ENCODE peak calls at places on chromosomes 2 and 18, in four cellular contexts. Z is GM12878, J is HepG2, M is K562. X is an unnamed sample.

GRCh38 chr2:154392256-154392655 is 306.2 kb upstream of the KCNJ3 start:
- DNase-seq in J (no peak), Z (peak), M (no peak), X (no peak)

GRCh38 chr18:74662622-74663021 is 65.0 kb downstream of the ZNF407 start:
- DNase-seq in J (no peak), M (no peak), Z (no peak), X (no peak)

GRCh38 chr2:84492571-84492970 is 23.7 kb upstream of the DNAH6 start:
- DNase-seq in M (no peak), Z (no peak), J (no peak), X (no peak)

GRCh38 chr2:230899287-230899686 is 25.8 kb downstream of the GPR55 start:
- DNase-seq in M (no peak), Z (no peak), J (no peak), X (no peak)

GRCh38 chr2:27622921-27623384 is 5.9 kb downstream of the CCDC121 start:
- DNase-seq in M (no peak), J (no peak), Z (no peak), X (no peak)

GRCh38 chr2:97764559-97765263 is 51.3 kb downstream of the ZAP70 start:
- DNase-seq in Z (no peak), J (no peak), M (no peak), X (no peak)

GRCh38 chr2:239688098-239688497 is 287.3 kb upstream of the HDAC4 start:
- DNase-seq in M (peak), J (no peak), Z (no peak), X (peak)

GRCh38 chr2:170047331-170048065 is 130.4 kb upstream of the MYO3B start:
- DNase-seq in M (no peak), Z (no peak), J (no peak), X (no peak)

GRCh38 chr18:75269140-75269676 is 58.6 kb downstream of the TSHZ1 start:
- DNase-seq in J (no peak), M (no peak), Z (no peak), X (no peak)

GRCh38 chr2:142495141-142495540 is 364.3 kb upstream of the LRP1B start:
- DNase-seq in J (no peak), M (no peak), Z (no peak), X (no peak)

GRCh38 chr2:108587621-108588020 is 53.4 kb downstream of the LIMS1 start:
- DNase-seq in Z (no peak), J (no peak), M (peak), X (peak)

GRCh38 chr18:46166261-46166970 is 62.2 kb downstream of the HAUS1 start:
- DNase-seq in M (no peak), Z (no peak), J (no peak), X (no peak)

GRCh38 chr2:38438536-38439225 is 61.6 kb upstream of the ATL2 start:
- DNase-seq in Z (peak), J (no peak), M (no peak), X (no peak)

GRCh38 chr18:57077786-57078552 is 68.9 kb upstream of the BOD1L2 start:
- DNase-seq in M (no peak), J (no peak), Z (peak), X (no peak)

GRCh38 chr2:144495227-144495933 is 24.5 kb downstream of the ZEB2 start:
- DNase-seq in Z (no peak), M (no peak), J (no peak), X (no peak)

GRCh38 chr2:218988164-218988563 is 3.2 kb upstream of the FEV start:
- DNase-seq in J (no peak), Z (no peak), M (no peak), X (no peak)

GRCh38 chr2:129408570-129408969 is 570.9 kb upstream of the RAB6C start:
- DNase-seq in Z (no peak), M (no peak), J (no peak), X (no peak)

GRCh38 chr18:57833441-57834101 is 30.5 kb upstream of the ATP8B1 start:
- DNase-seq in M (peak), J (peak), Z (peak), X (no peak)

GRCh38 chr2:9773905-9774239 is 69.4 kb upstream of the TAF1B start:
- DNase-seq in J (no peak), M (no peak), Z (no peak), X (no peak)

GRCh38 chr2:9775999-9776685 is 67.1 kb upstream of the TAF1B start:
- DNase-seq in J (no peak), Z (no peak), M (no peak), X (no peak)

GRCh38 chr2:9775351-9775750 is 67.9 kb upstream of the TAF1B start:
- DNase-seq in M (no peak), J (no peak), Z (no peak), X (no peak)

GRCh38 chr2:9772999-9773904 is 70.0 kb upstream of the TAF1B start:
- DNase-seq in M (no peak), Z (no peak), J (no peak), X (no peak)

GRCh38 chr2:9774266-9774665 is 69.0 kb upstream of the TAF1B start:
- DNase-seq in M (no peak), Z (no peak), J (no peak), X (no peak)
- TF ChIP-seq POLR2AphosphoS2 in M (no peak), Z (no peak), J (no peak), X (no peak)

DNA sequence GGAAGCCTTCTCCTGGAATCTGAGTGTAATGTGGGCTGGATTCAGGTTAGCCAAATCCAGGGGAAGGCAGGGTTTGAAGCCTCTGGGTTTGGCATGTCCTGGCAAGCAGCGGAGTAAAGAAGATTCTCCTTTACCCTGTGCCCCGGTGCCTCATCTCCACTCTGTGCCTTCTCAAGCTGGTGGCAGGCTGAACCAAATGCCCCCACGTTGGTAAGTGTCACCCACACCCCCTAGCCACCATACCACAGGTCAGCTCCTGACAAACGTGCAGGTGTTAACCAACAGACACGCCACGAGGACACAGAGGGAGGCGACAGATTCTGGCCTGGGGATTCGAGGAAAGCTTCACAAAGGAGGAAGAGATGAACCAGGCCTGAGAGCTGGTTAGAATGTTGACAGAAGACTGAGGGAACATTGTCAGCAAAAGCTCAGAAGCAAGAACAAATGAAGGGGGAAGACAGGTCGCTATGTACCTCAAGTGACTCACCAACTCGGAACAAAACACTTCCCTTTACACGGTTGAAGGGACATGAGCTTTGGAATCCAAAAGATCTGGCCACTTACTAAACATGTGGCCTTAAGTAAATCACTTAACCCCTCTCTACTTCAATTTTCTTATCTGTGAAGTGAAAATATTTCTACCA is 85.2 kb upstream of the LCLAT1 start:
- DNase-seq in J (no peak), Z (no peak), M (no peak), X (no peak)
- TF ChIP-seq POLR2AphosphoS2 in J (no peak), Z (no peak), M (no peak), X (no peak)

DNA sequence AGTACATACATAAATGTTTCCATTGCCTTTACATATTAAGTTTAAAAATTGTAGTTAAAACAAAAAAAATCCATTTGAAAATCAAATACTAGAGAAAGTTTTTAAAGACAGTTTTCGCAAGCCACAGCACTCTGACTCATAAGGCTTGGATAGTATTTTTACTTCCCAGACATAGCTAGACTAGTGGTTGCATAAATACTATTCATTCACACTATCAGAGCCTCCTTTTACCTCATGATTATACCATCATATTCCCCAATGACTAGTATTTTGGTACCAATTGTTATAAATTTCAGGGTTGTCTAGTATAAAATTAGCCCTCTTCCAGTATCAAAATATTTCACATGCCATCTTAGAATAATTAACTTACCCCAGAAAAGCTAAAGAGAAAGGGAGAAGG is 393.5 kb downstream of the ERBB4 start:
- DNase-seq in J (no peak), Z (no peak), M (no peak), X (no peak)
- TF ChIP-seq POLR2AphosphoS2 in J (no peak), Z (no peak), M (no peak), X (no peak)

DNA sequence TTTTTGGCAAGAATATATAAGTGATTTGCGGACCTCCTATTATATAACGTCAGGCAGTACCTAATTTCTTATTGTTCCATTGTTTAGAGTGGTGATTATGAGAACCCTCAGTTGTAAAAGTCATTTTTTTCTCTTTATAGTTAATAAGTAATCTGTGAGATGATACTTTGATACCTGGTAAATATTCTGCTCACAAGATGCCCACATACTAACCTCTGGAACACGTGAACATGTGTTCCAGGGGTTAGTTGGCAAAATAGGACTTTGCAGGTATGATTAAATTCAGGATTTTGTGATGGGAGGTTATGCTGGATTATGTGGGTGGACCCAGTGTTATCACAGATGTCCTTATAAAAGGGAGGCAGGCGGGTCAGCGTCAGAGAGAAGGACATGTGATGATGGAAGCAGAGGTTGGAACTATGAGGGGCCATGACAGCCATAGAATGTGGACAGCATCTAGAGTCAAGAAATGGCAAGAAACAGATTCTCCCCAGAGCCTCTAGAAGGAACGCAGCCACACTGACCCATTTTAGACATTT is 16.8 kb downstream of the MAIP1 start:
- DNase-seq in J (no peak), M (no peak), Z (no peak), X (no peak)
- TF ChIP-seq POLR2AphosphoS2 in J (no peak), M (no peak), Z (no peak), X (no peak)

X was measured in A549.